ENCODE peak calls at places on chromosomes 11 and 22, in four cellular contexts. E is activated T-cell treated with anti-CD3 and anti-CD28 coated beads for 48 hours, J is GM04504, Q is COR-L47. A is an unnamed sample.

GRCh38 chr11:63869686-63870085 is 30.8 kb downstream of the MARK2 start:
- DNase-seq in E (no peak), J (no peak), Q (no peak), A (no peak)

GRCh38 chr22:46328797-46329196 is 6.7 kb upstream of the TRMU start:
- DNase-seq in E (no peak), J (no peak), Q (no peak), A (no peak)

GRCh38 chr22:44648821-44649566 is 53.0 kb upstream of the PRR5 start:
- DNase-seq in E (no peak), J (peak; percentile 99), Q (no peak), A (no peak)

GRCh38 chr11:70942593-70942992 is 309.8 kb downstream of the SHANK2 start:
- DNase-seq in E (no peak), J (no peak), Q (no peak), A (no peak)

GRCh38 chr22:23069502-23070357 is 589 bp upstream of the GNAZ start:
- DNase-seq in E (peak; percentile 82), J (peak; percentile 68), Q (peak; percentile 91), A (peak; percentile 94)

GRCh38 chr22:45518580-45518991 is 15.9 kb downstream of the FBLN1 start:
- DNase-seq in E (no peak), J (no peak), Q (no peak), A (no peak)

GRCh38 chr11:96061730-96062524 is 138.0 kb upstream of the MTMR2 start:
- DNase-seq in E (no peak), J (no peak), Q (no peak), A (no peak)

GRCh38 chr11:46200537-46201281 is 76.8 kb upstream of the CREB3L1 start:
- DNase-seq in E (no peak), J (peak; percentile 26), Q (no peak), A (no peak)

GRCh38 chr11:113934797-113935196 is 30.2 kb downstream of the HTR3B start:
- DNase-seq in E (no peak), J (no peak), Q (peak; percentile 18), A (no peak)

GRCh38 chr11:64355078-64355940 is 3.7 kb upstream of the RPS6KA4 start:
- DNase-seq in E (peak; percentile 55), J (peak; percentile 52), Q (peak; percentile 91), A (peak; percentile 65)

GRCh38 chr11:133903056-133903455 is 53.7 kb downstream of the IGSF9B start:
- DNase-seq in E (no peak), J (no peak), Q (no peak), A (no peak)

GRCh38 chr11:1156506-1157340 is 1.0 kb upstream of the MUC5AC start:
- DNase-seq in E (no peak), J (no peak), Q (no peak), A (no peak)

GRCh38 chr11:2221591-2221990 is 48.8 kb downstream of the ASCL2 start:
- DNase-seq in E (no peak), J (no peak), Q (no peak), A (no peak)

GRCh38 chr11:69088676-69089146 is 40.0 kb downstream of the TPCN2 start:
- DNase-seq in E (peak; percentile 57), J (peak; percentile 59), Q (peak; percentile 73), A (peak; percentile 39)

GRCh38 chr11:128517457-128518230 is 69.7 kb downstream of the ETS1 start:
- DNase-seq in E (no peak), J (no peak), Q (no peak), A (no peak)

GRCh38 chr11:62068730-62069129 is 55.1 kb upstream of the INCENP start:
- DNase-seq in E (no peak), J (no peak), Q (no peak), A (no peak)

GRCh38 chr11:12979928-12980689 is 29.0 kb upstream of the RASSF10 start:
- DNase-seq in E (no peak), J (no peak), Q (peak; percentile 27), A (no peak)

GRCh38 chr22:17368727-17369552 is at the start of gene CECR2:
- DNase-seq in E (no peak), J (no peak), Q (no peak), A (peak; percentile 57)